ENCODE peak calls at places on chromosomes 16 and 17, in eight cellular contexts. Q is kidney epithelial cell, D is K562, Z is fibroblast of pulmonary artery, U is heart left ventricle, E is choroid plexus epithelial cell, P is A549, O is AG04450. A is an unnamed sample.

GRCh38 chr17:80819422-80820164 is 172.0 kb upstream of the CHMP6 start:
- DNase-seq in Q (no peak), D (no peak), Z (no peak), U (no peak), E (no peak), P (no peak), O (no peak), A (no peak)

GRCh38 chr17:37450090-37450489 is 39.6 kb upstream of the DUSP14 start:
- DNase-seq in Q (no peak), D (no peak), Z (no peak), U (no peak), E (no peak), P (no peak), O (no peak), A (no peak)

GRCh38 chr17:39152134-39152884 is 872 bp upstream of the PLXDC1 start:
- DNase-seq in Q (no peak), D (no peak), Z (no peak), U (peak), E (no peak), P (no peak), O (no peak), A (no peak)

GRCh38 chr17:72952220-72952619 is 140.3 kb downstream of the SLC39A11 start:
- DNase-seq in Q (no peak), D (no peak), Z (no peak), U (no peak), E (no peak), P (no peak), O (no peak), A (no peak)

GRCh38 chr16:684961-685696 is 995 bp upstream of the JMJD8 start:
- DNase-seq in Q (no peak), D (no peak), Z (no peak), U (no peak), E (no peak), P (no peak), O (no peak), A (no peak)

GRCh38 chr17:40499551-40500189 is 1.8 kb downstream of the TNS4 start:
- DNase-seq in Q (no peak), D (no peak), Z (peak), U (peak), E (peak), P (peak), O (no peak), A (peak)

GRCh38 chr16:57621521-57622268 is 6.7 kb upstream of the ADGRG1 start:
- DNase-seq in Q (no peak), D (no peak), Z (no peak), U (no peak), E (no peak), P (no peak), O (no peak), A (no peak)

GRCh38 chr16:79372504-79373184 is 227.9 kb downstream of the MAF start:
- DNase-seq in Q (peak), D (no peak), Z (peak), U (no peak), E (peak), P (peak), O (no peak), A (no peak)

GRCh38 chr16:69273009-69273408 is 38.1 kb upstream of the VPS4A start:
- DNase-seq in Q (no peak), D (no peak), Z (peak), U (no peak), E (peak), P (no peak), O (peak), A (peak)

GRCh38 chr17:18008496-18009268 is 30.3 kb downstream of the ATPAF2 start:
- DNase-seq in Q (no peak), D (no peak), Z (no peak), U (no peak), E (peak), P (no peak), O (no peak), A (peak)

GRCh38 chr17:65441053-65441635 is 120.3 kb downstream of the AXIN2 start:
- DNase-seq in Q (no peak), D (no peak), Z (no peak), U (no peak), E (no peak), P (no peak), O (no peak), A (no peak)

GRCh38 chr17:63458478-63458877 is 12.4 kb upstream of the CYB561 start:
- DNase-seq in Q (no peak), D (no peak), Z (no peak), U (no peak), E (no peak), P (no peak), O (no peak), A (no peak)

GRCh38 chr17:69609495-69610315 is 195.2 kb downstream of the MAP2K6 start:
- DNase-seq in Q (no peak), D (peak), Z (peak), U (no peak), E (peak), P (peak), O (no peak), A (peak)

GRCh38 chr17:35804658-35805192 is 4.6 kb upstream of the TAF15 start:
- DNase-seq in Q (peak), D (peak), Z (peak), U (peak), E (peak), P (peak), O (peak), A (peak)

GRCh38 chr16:1698680-1699079 is 7.3 kb upstream of the MAPK8IP3 start:
- DNase-seq in Q (no peak), D (no peak), Z (no peak), U (no peak), E (no peak), P (no peak), O (no peak), A (no peak)

GRCh38 chr16:1700246-1700645 is 5.7 kb upstream of the MAPK8IP3 start:
- DNase-seq in Q (no peak), D (no peak), Z (no peak), U (no peak), E (no peak), P (no peak), O (no peak), A (no peak)

GRCh38 chr16:1696863-1697262 is 9.1 kb upstream of the MAPK8IP3 start:
- DNase-seq in Q (no peak), D (no peak), Z (no peak), U (no peak), E (no peak), P (peak), O (no peak), A (no peak)

GRCh38 chr16:1705688-1706385 is at the start of gene MAPK8IP3:
- DNase-seq in Q (no peak), D (peak), Z (peak), U (peak), E (peak), P (peak), O (peak), A (peak)

GRCh38 chr16:1701216-1701878 is 4.6 kb upstream of the MAPK8IP3 start:
- DNase-seq in Q (no peak), D (no peak), Z (no peak), U (no peak), E (no peak), P (no peak), O (no peak), A (no peak)
- H3K4me3 ChIP-seq in Q (no peak), D (no peak), Z (no peak), U (no peak), E (no peak), P (no peak), O (no peak), A (no peak)

GRCh38 chr17:49123061-49123460 is 9.5 kb upstream of the B4GALNT2 start:
- DNase-seq in Q (no peak), D (no peak), Z (no peak), U (no peak), E (no peak), P (no peak), O (no peak), A (no peak)
- TF ChIP-seq CTCF in Q (no peak), D (no peak), Z (no peak), U (no peak), E (no peak), P (no peak), O (no peak), A (no peak)

DNA sequence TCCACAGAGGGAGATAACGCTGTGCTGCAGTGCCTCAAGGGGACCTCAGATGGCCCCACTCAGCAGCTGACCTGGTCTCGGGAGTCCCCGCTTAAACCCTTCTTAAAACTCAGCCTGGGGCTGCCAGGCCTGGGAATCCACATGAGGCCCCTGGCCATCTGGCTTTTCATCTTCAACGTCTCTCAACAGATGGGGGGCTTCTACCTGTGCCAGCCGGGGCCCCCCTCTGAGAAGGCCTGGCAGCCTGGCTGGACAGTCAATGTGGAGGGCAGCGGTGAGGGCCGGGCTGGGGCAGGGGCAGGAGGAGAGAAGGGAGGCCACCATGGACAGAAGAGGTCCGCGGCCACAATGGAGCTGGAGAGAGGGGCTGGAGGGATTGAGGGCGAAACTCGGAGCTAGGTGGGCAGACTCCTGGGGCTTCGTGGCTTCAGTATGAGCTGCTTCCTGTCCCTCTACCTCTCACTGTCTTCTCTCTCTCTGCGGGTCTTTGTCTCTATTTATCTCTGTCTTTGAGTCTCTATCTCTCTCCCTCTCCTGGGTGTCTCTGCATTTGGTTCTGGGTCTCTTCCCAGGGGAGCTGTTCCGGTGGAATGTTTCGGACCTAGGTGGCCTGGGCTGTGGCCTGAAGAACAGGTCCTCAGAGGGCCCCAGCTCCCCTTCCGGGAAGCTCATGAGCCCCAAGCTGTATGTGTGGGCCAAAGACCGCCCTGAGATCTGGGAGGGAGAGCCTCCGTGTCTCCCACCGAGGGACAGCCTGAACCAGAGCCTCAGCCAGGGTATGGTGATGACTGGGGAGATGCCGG is 769 bp downstream of the CD19 start:
- DNase-seq in Q (no peak), D (no peak), Z (no peak), U (no peak), E (no peak), P (no peak), O (no peak), A (no peak)
- H3K4me3 ChIP-seq in Q (no peak), D (no peak), Z (no peak), U (no peak), E (no peak), P (no peak), O (no peak), A (no peak)

DNA sequence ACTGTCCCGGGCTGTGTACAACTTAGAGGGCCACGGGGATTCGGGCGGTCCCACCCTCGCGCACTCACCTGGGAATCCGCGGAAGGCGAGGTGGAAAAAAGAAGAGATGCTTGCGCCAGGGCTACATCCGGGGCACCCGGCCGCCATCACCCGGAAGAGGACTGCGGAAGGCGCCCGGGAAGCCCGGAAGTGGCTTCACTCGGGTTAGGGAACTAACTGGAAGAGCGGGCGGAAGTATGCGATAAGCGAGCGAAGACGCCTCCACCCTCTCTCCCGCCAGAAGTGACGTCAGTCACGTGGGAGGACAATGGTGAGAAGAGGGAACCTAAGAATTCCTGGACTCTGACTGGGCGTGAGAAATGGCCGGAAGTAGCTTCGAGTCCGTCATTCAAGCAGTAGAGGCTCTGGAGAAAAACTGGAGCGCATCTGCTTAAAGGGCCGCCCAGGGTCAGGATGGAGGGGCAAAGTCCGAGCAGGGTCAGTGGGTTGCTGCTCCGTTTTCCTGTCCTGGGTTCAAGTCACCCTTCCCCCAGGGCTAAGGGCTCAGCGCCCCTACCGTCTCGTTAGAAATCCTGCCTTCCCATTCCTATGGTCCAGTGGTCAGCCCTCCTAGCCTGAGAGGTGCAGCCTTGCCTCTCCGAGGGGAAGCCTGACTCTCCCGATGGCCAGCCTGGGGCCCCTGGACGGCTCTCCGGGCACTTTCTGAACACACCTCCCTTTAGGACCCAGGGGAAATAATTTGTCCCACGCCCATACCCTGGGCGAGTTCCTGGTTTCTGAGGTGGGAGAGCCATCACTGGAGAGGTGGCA is at the start of gene CD2BP2:
- DNase-seq in Q (peak), D (peak), Z (peak), U (peak), E (peak), P (peak), O (peak), A (peak)
- TF ChIP-seq CTCF in Q (no peak), D (no peak), Z (no peak), U (no peak), E (no peak), P (no peak), O (peak), A (no peak)

DNA sequence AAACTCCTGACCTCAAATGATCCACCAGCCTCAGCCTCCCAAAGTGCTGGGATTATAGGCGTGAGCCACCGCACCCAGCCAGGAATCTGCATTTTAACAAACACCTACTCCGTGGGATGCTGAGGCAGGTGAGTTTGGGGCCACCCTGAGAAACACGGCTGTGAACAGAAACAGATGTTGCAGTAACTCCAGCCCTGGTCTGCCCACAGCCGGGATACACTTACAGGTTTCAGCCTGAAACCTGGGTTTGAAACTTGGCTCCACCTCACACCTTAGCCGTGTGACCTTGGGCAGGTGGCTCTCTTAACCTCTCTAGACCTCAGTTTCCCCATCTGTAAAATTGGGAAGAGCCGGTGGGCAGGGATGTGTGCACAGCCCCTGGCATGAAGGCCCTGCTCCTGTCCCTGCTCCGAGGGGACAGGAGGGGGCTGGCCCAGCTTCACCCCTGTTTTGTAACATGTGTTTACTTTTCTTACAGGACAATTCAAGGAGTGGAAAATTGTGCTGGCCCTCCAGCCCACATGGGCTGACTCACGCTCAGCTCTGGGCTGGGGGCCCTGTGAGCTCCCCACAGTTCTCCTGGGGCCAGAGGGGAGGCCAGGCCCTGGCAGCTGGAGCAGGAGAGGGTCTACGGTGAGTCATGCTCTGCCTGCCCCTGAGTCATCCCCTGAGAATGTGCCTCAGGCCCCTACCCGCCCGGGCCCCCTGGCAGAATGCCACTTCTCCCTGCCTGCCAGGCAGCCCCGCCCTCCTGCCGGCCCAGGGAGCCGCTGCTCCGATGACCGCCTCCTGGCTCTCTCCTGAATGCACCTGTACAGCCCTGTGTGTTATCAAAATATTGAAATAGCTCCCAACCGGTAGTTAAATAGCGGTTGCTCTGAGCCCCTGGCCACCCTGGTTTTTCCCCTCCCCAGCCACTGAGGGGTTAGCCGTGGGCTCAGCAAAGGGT is 7.7 kb upstream of the PPL start:
- DNase-seq in Q (peak), D (peak), Z (peak), U (peak), E (peak), P (peak), O (peak), A (peak)
- H3K4me3 ChIP-seq in Q (no peak), D (no peak), Z (no peak), U (no peak), E (no peak), P (no peak), O (peak), A (no peak)

GRCh38 chr17:58789160-58789559 is 33.5 kb downstream of the PPM1E start:
- DNase-seq in Q (no peak), D (no peak), Z (no peak), U (no peak), E (no peak), P (no peak), O (no peak), A (no peak)

GRCh38 chr17:58785097-58785496 is 29.4 kb downstream of the PPM1E start:
- DNase-seq in Q (no peak), D (no peak), Z (no peak), U (no peak), E (no peak), P (no peak), O (no peak), A (no peak)

GRCh38 chr17:58789831-58790230 is 34.2 kb downstream of the PPM1E start:
- DNase-seq in Q (no peak), D (no peak), Z (no peak), U (no peak), E (no peak), P (no peak), O (no peak), A (no peak)

GRCh38 chr17:58788199-58788598 is 32.5 kb downstream of the PPM1E start:
- DNase-seq in Q (no peak), D (no peak), Z (no peak), U (no peak), E (no peak), P (no peak), O (no peak), A (no peak)

GRCh38 chr17:58786586-58787295 is 31.1 kb downstream of the PPM1E start:
- DNase-seq in Q (no peak), D (no peak), Z (peak), U (no peak), E (peak), P (peak), O (peak), A (peak)
- TF ChIP-seq CTCF in Q (no peak), D (no peak), Z (no peak), U (no peak), E (no peak), P (no peak), O (no peak), A (no peak)

DNA sequence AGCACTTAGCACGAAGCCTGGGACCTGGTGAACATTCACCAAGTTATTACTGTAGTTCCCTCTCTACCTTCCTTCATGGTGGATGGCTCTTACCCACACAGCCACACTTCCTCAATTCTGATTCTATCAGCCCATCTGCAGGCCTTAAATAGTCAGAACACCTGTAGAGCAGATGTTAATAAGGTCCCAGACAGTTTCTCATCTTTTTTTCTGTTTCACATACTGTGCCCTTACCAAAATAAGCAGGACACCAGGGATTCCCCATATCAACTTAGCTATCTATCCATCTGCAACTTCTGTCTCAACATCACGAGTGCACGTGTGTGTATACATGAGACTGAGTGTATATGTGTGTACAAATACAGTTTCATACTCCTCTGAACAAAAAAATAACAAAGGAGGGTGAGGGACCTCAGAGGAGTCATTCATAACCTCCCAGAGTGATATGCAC is 2.8 kb downstream of the RECQL5 start:
- DNase-seq in Q (no peak), D (no peak), Z (no peak), U (no peak), E (no peak), P (no peak), O (no peak), A (no peak)
- H3K4me3 ChIP-seq in Q (no peak), D (no peak), Z (no peak), U (no peak), E (no peak), P (no peak), O (no peak), A (no peak)